ENCODE peak calls at places on chromosomes 16 and 17, in four cellular contexts. X is fibroblast of lung, H is left lung, E is cardiac muscle cell. D is an unnamed sample.

GRCh38 chr16:89484088-89484501 is 6.3 kb downstream of the ANKRD11 start:
- DNase-seq in X (no peak), H (no peak), E (no peak), D (no peak)

GRCh38 chr17:61436273-61436672 is 15.9 kb upstream of the TBX4 start:
- DNase-seq in X (no peak), H (no peak), E (no peak), D (no peak)

GRCh38 chr17:50344712-50345380 is 1.1 kb upstream of the XYLT2 start:
- DNase-seq in X (no peak), H (no peak), E (no peak), D (no peak)

GRCh38 chr17:31900877-31901276 is 631 bp downstream of the UTP6 start:
- DNase-seq in X (peak), H (no peak), E (peak), D (no peak)

GRCh38 chr17:7045492-7046126 is 1.7 kb upstream of the SLC16A11 start:
- DNase-seq in X (peak), H (no peak), E (peak), D (no peak)

GRCh38 chr17:77734371-77735050 is 224.0 kb upstream of the TNRC6C start:
- DNase-seq in X (peak), H (no peak), E (peak), D (peak)

GRCh38 chr17:29959658-29960337 is 18.4 kb downstream of the EFCAB5 start:
- DNase-seq in X (peak), H (no peak), E (no peak), D (no peak)

GRCh38 chr17:74211929-74212261 is 1.5 kb upstream of the TTYH2 start:
- DNase-seq in X (peak), H (no peak), E (no peak), D (no peak)

GRCh38 chr17:51487947-51488346 is 227.6 kb downstream of the UTP18 start:
- DNase-seq in X (no peak), H (no peak), E (peak), D (no peak)

GRCh38 chr17:10790491-10791401 is 13.2 kb downstream of the TMEM238L start:
- DNase-seq in X (no peak), H (no peak), E (no peak), D (no peak)

GRCh38 chr17:8673621-8674020 is 43.1 kb upstream of the MYH10 start:
- DNase-seq in X (no peak), H (no peak), E (no peak), D (no peak)

GRCh38 chr17:79281803-79282202 is 207.2 kb downstream of the ENGASE start:
- DNase-seq in X (no peak), H (no peak), E (no peak), D (no peak)

GRCh38 chr16:48430890-48431289 is 45.7 kb upstream of the SIAH1 start:
- DNase-seq in X (no peak), H (no peak), E (no peak), D (no peak)

GRCh38 chr17:66755101-66755943 is 79.6 kb upstream of the CACNG5 start:
- DNase-seq in X (no peak), H (peak), E (no peak), D (no peak)

GRCh38 chr16:14374451-14375131 is 255.5 kb downstream of the PARN start:
- DNase-seq in X (no peak), H (peak), E (peak), D (no peak)

GRCh38 chr17:57329380-57330214 is 73.3 kb downstream of the MSI2 start:
- DNase-seq in X (peak), H (no peak), E (peak), D (no peak)

GRCh38 chr16:72946474-72947194 is 101.3 kb downstream of the ZFHX3 start:
- DNase-seq in X (peak), H (no peak), E (no peak), D (no peak)

GRCh38 chr17:81419886-81420768 is 24.9 kb downstream of the BAHCC1 start:
- DNase-seq in X (peak), H (no peak), E (no peak), D (peak)

GRCh38 chr17:77830816-77831490 is 127.5 kb upstream of the TNRC6C start:
- DNase-seq in X (no peak), H (peak), E (no peak), D (no peak)

GRCh38 chr16:67884684-67885083 is at the start of gene NRN1L:
- DNase-seq in X (peak), H (peak), E (peak), D (peak)

GRCh38 chr16:15903960-15904359 is 15.6 kb upstream of the CEP20 start:
- DNase-seq in X (no peak), H (no peak), E (no peak), D (no peak)

GRCh38 chr17:8492121-8492520 is 56.4 kb downstream of the NDEL1 start:
- DNase-seq in X (no peak), H (no peak), E (no peak), D (no peak)

GRCh38 chr17:50785942-50786570 is 18.7 kb upstream of the ANKRD40CL start:
- DNase-seq in X (peak), H (no peak), E (no peak), D (no peak)

GRCh38 chr17:59761385-59762021 is 54.0 kb downstream of the VMP1 start:
- DNase-seq in X (peak), H (no peak), E (peak), D (no peak)

GRCh38 chr17:61632826-61633225 is 41.8 kb upstream of the NACA2 start:
- DNase-seq in X (no peak), H (no peak), E (no peak), D (no peak)

GRCh38 chr16:89256651-89257254 is 39.2 kb downstream of the ZNF778 start:
- DNase-seq in X (peak), H (peak), E (peak), D (peak)

GRCh38 chr16:57019746-57020145 is 30.4 kb downstream of the NLRC5 start:
- DNase-seq in X (no peak), H (no peak), E (no peak), D (no peak)

GRCh38 chr16:15735610-15736009 is 85.6 kb downstream of the NDE1 start:
- DNase-seq in X (no peak), H (peak), E (no peak), D (no peak)

GRCh38 chr17:5110816-5111215 is 862 bp downstream of the ZNF232 start:
- DNase-seq in X (no peak), H (no peak), E (no peak), D (no peak)

GRCh38 chr17:5115673-5116651 is at the start of gene USP6:
- DNase-seq in X (no peak), H (no peak), E (no peak), D (no peak)

GRCh38 chr17:5111402-5112204 is at the start of gene ZNF232:
- DNase-seq in X (peak), H (peak), E (peak), D (peak)
- H3K27ac ChIP-seq in X (peak), H (peak), E (peak), D (peak)

GRCh38 chr16:49441366-49441780 is 67.8 kb downstream of the C16orf78 start:
- DNase-seq in X (no peak), H (no peak), E (peak), D (no peak)
- H3K27ac ChIP-seq in X (no peak), H (peak), E (no peak), D (no peak)

DNA sequence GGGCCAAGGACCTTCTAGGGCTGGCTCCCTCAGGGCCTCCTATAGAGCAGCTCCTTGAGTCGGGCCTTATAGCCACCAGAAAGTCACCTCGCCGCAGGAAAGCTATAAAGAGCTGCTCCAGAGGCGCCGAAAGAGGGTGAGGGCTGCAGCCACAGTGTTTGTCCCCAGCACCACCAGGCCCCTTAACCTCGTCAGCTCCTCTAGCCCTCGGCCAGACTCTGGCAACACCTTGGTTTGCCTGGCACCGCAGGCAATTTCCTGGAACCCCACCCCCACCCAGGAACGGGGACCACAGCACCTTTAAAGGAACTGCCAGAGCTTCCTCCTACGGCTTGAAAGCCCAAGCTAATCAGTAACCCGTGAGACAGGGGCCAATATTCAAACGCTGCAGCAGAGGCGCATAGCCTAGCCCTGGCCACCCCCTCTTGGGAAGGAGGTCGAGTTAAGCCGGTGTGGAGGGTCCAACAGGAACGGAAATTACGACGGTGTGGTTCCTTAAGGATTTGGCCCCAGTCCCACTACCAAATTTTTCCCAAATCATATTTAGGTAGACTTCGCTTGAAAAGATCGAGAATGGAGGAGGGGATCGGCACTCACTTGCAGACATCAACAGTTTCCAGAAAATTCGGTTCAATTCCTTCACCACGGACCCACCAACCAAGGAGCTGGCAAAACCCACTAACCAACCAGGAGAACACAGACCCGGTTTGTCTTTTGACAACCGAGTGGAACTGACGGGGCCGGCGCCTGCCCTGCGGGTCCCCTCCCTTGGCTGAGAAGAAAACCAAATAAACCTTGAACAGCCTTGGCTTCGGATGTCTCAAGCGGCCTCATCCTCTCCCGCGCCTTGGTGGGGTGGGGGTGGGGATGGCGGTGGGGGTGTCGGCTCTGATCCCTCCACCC is 3.0 kb downstream of the HOXB6 start:
- DNase-seq in X (no peak), H (no peak), E (no peak), D (no peak)
- H3K27ac ChIP-seq in X (no peak), H (no peak), E (no peak), D (no peak)

GRCh38 chr16:64971211-64971610 is 150.7 kb downstream of the CDH11 start:
- DNase-seq in X (no peak), H (no peak), E (no peak), D (no peak)

GRCh38 chr16:64964126-64964540 is 157.7 kb downstream of the CDH11 start:
- DNase-seq in X (peak), H (no peak), E (no peak), D (no peak)

GRCh38 chr16:64974381-64974780 is 147.5 kb downstream of the CDH11 start:
- DNase-seq in X (no peak), H (no peak), E (no peak), D (no peak)

DNA sequence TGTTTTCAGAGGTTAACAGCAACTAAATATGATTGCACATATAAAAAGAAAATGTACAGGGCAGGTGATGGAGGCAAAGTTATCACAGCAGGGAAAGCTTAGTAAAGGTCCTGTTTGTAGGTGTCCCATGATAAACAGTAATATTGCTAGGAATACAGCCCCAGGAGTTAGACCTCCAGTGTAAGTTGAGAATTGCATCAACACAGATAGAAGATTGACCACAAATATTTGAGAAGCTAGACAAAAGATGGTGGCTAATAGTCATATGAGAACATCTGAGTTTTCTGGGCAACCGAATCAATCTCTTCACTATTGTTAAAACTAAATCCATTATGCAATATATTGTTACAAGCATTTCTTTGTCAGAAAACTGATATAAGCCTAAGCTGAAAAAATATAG is 152.6 kb downstream of the CDH11 start:
- DNase-seq in X (no peak), H (no peak), E (no peak), D (no peak)
- H3K27ac ChIP-seq in X (no peak), H (no peak), E (no peak), D (no peak)

DNA sequence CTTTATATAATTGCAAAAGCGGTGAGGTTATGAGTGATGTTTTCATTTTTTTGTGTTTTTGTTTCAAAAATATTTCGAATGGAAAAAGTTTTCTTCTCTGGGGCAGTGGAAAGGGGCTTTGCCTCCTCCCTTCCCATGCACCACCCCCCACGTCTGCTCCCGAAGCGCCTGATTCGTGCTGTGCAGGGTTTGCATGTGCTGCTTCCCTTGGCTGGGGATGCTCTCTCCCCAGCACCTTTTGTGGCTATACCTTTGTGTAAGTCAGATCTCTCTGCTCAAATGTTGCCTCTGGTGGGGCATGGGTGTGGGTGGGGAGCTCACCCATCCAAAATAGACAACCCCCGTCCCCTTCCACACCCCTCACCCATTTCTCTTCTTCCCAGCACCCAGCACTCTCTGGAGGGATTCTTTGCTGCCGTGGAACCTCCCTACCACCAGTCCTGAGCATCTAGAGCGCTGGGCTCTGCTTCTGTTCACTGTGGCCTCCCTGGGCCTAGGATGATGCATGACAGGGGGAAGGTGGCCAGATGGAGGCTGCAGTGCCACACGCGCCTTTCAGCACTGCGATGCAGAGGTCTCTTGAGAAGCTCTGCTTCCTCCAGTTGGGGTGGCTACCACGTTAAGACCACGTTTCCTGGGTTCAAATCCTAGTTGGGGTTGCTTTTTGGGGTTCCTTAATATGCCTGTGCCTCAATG is 71.2 kb downstream of the IRF8 start:
- DNase-seq in X (no peak), H (no peak), E (no peak), D (no peak)
- H3K27ac ChIP-seq in X (no peak), H (no peak), E (no peak), D (no peak)

DNA sequence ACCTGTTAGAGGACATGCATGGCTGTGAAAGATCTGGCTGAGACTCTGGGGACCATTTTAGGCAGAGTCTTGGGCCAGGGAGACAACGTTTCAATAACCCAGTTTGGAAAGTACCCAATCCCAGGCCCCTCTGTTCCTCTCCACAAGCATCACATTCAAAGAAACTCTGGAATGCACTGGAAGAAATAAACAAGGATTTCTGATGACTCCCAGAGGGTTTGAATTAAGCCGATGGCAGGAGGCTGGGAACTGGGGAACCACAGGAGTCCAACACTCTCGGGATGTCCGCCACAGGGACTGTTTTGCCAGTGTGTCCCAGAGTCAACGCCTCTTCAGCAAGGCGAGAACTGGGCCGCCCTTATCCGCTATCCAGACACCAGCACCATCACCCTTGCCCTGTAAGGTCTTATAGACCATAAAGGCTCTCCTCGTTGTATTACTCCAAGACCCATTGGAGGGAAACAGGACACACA is 3.3 kb downstream of the PMP22 start:
- DNase-seq in X (peak), H (no peak), E (no peak), D (no peak)
- H3K27ac ChIP-seq in X (peak), H (peak), E (no peak), D (peak)

D was measured in caudate nucleus.